ENCODE peak calls at places on chromosomes 16 and 17, in six cellular contexts. T, G, F, O, H and X are unnamed samples.

GRCh38 chr16:4032768-4033167 is 83.5 kb downstream of the ADCY9 start:
- DNase-seq in O (no peak), F (no peak), G (no peak), H (no peak), T (no peak), X (no peak)

GRCh38 chr17:37824534-37825485 is 80.0 kb upstream of the HNF1B start:
- DNase-seq in T (no peak), G (no peak), O (no peak), F (no peak), H (no peak), X (peak; percentile 92)

GRCh38 chr17:79732804-79733691 is 2.3 kb downstream of the ENPP7 start:
- DNase-seq in T (no peak), H (no peak), G (no peak), F (peak; percentile 16), O (no peak), X (no peak)

GRCh38 chr16:17173134-17173729 is 297.5 kb downstream of the XYLT1 start:
- DNase-seq in F (no peak), H (no peak), O (peak; percentile 35), G (no peak), T (no peak), X (peak; percentile 52)

GRCh38 chr17:45334701-45335677 is 18.2 kb upstream of the MAP3K14 start:
- DNase-seq in T (peak; percentile 13), G (no peak), H (no peak), F (no peak), O (no peak), X (no peak)

GRCh38 chr16:30797670-30798309 is 10.8 kb upstream of the ZNF629 start:
- DNase-seq in H (no peak), G (no peak), T (no peak), F (no peak), O (no peak), X (no peak)

GRCh38 chr16:29809031-29809747 is 2.8 kb upstream of the PRRT2 start:
- DNase-seq in G (no peak), H (no peak), F (no peak), O (no peak), T (no peak), X (no peak)

GRCh38 chr16:72372646-72373045 is 200.7 kb upstream of the PMFBP1 start:
- DNase-seq in T (no peak), O (no peak), H (no peak), F (no peak), G (no peak), X (no peak)

GRCh38 chr17:29628619-29629018 is 5.9 kb upstream of the CORO6 start:
- DNase-seq in O (no peak), G (no peak), T (no peak), H (no peak), F (no peak), X (no peak)

GRCh38 chr17:56699186-56699895 is 105.8 kb downstream of the NOG start:
- DNase-seq in T (no peak), F (no peak), H (peak; percentile 45), O (peak; percentile 20), G (no peak), X (peak; percentile 96)

GRCh38 chr17:36901506-36901905 is 35.8 kb upstream of the LHX1 start:
- DNase-seq in G (no peak), T (no peak), F (no peak), H (no peak), O (no peak), X (peak; percentile 93)

GRCh38 chr16:49599281-49599680 is 225.7 kb downstream of the C16orf78 start:
- DNase-seq in T (no peak), H (no peak), G (no peak), O (no peak), F (no peak), X (no peak)

GRCh38 chr16:80804061-80804450 is 342 bp downstream of the CDYL2 start:
- DNase-seq in F (peak; percentile 29), O (peak; percentile 46), G (peak; percentile 29), T (no peak), H (peak; percentile 55), X (peak; percentile 73)

GRCh38 chr17:59332890-59333377 is 1.5 kb downstream of the YPEL2 start:
- DNase-seq in T (no peak), H (no peak), G (no peak), F (no peak), O (no peak), X (peak; percentile 35)

GRCh38 chr17:13346081-13346533 is 255.6 kb downstream of the HS3ST3A1 start:
- DNase-seq in F (no peak), H (no peak), G (no peak), O (no peak), T (no peak), X (peak; percentile 94)

GRCh38 chr16:84834403-84834772 is 14.6 kb downstream of the CRISPLD2 start:
- DNase-seq in F (no peak), H (no peak), O (no peak), T (no peak), G (no peak), X (peak; percentile 91)

GRCh38 chr17:19384723-19385391 is 2.1 kb downstream of the MFAP4 start:
- DNase-seq in T (no peak), O (peak; percentile 71), G (no peak), F (no peak), H (no peak), X (peak; percentile 46)

GRCh38 chr17:68302666-68303065 is 11.4 kb downstream of the ARSG start:
- DNase-seq in T (no peak), F (no peak), O (no peak), H (no peak), G (no peak), X (no peak)

GRCh38 chr17:65279456-65279855 is 142.3 kb downstream of the RGS9 start:
- DNase-seq in T (no peak), O (no peak), H (no peak), F (no peak), G (no peak), X (no peak)

GRCh38 chr17:9899280-9900018 is 5.6 kb downstream of the RCVRN start:
- DNase-seq in T (no peak), O (no peak), F (no peak), G (no peak), H (no peak), X (no peak)

GRCh38 chr16:64136743-64137142 is 985.1 kb downstream of the CDH11 start:
- DNase-seq in G (no peak), H (no peak), O (no peak), T (no peak), F (no peak), X (no peak)

GRCh38 chr16:75264999-75265910 is 13.8 kb upstream of the BCAR1 start:
- DNase-seq in H (no peak), O (peak; percentile 70), T (no peak), G (no peak), F (no peak), X (peak; percentile 64)

GRCh38 chr16:64893386-64893785 is 228.5 kb downstream of the CDH11 start:
- DNase-seq in G (no peak), T (no peak), O (no peak), F (no peak), H (no peak), X (peak; percentile 19)

GRCh38 chr16:50578147-50578546 is 30.0 kb downstream of the NKD1 start:
- DNase-seq in F (no peak), H (no peak), O (no peak), G (no peak), T (no peak), X (no peak)

GRCh38 chr17:61400058-61400785 is 579 bp downstream of the TBX2 start:
- DNase-seq in O (no peak), G (no peak), T (no peak), H (peak; percentile 100), F (no peak), X (peak; percentile 74)

GRCh38 chr17:81000089-81000630 is 8.5 kb downstream of the CHMP6 start:
- DNase-seq in F (no peak), T (no peak), H (peak; percentile 14), G (no peak), O (no peak), X (no peak)